ENCODE peak calls at places on chromosomes 1 and 21, in four cellular contexts. D, V, F and A are unnamed samples.

GRCh38 chr1:9732123-9732971 is 80.8 kb downstream of the PIK3CD start:
- DNase-seq in D (no peak), F (no peak), V (no peak), A (peak; percentile 59)

GRCh38 chr1:168801032-168801745 is 72.2 kb upstream of the DPT start:
- DNase-seq in F (no peak), D (no peak), V (peak; percentile 26), A (no peak)

GRCh38 chr1:107547363-107548155 is 406.7 kb downstream of the NTNG1 start:
- DNase-seq in F (no peak), D (no peak), V (no peak), A (no peak)

GRCh38 chr1:91555821-91556531 is 55.3 kb downstream of the CDC7 start:
- DNase-seq in D (no peak), F (no peak), V (no peak), A (no peak)

GRCh38 chr1:202571719-202572339 is 138.4 kb downstream of the SYT2 start:
- DNase-seq in F (no peak), V (peak; percentile 66), D (no peak), A (no peak)

GRCh38 chr1:167937709-167938010 is 788 bp upstream of the MPC2 start:
- DNase-seq in V (no peak), F (no peak), D (no peak), A (no peak)

GRCh38 chr21:33841561-33841960 is 74.0 kb downstream of the ATP5PO start:
- DNase-seq in D (no peak), F (no peak), V (no peak), A (no peak)

GRCh38 chr1:151713874-151714273 is 2.7 kb downstream of the CELF3 start:
- DNase-seq in V (no peak), F (no peak), D (no peak), A (no peak)

GRCh38 chr1:157878059-157878458 is 36.5 kb upstream of the CD5L start:
- DNase-seq in F (no peak), D (no peak), V (peak; percentile 63), A (no peak)

GRCh38 chr21:20998886-20999285 is 677 bp downstream of the NCAM2 start:
- DNase-seq in F (no peak), V (no peak), D (no peak), A (no peak)

GRCh38 chr1:22827666-22828065 is 117.0 kb downstream of the EPHB2 start:
- DNase-seq in F (no peak), V (no peak), D (no peak), A (peak; percentile 24)

GRCh38 chr1:81702903-81703302 is 97.8 kb upstream of the ADGRL2 start:
- DNase-seq in D (no peak), V (no peak), F (no peak), A (no peak)

GRCh38 chr1:207826557-207827487 is 75.0 kb downstream of the CD46 start:
- DNase-seq in F (peak; percentile 50), D (no peak), V (no peak), A (peak; percentile 83)

GRCh38 chr1:40593449-40594186 is 62.2 kb downstream of the ZNF684 start:
- DNase-seq in V (no peak), D (no peak), F (no peak), A (no peak)

GRCh38 chr21:30216041-30216723 is at the start of gene CLDN8:
- DNase-seq in V (no peak), F (no peak), D (no peak), A (peak; percentile 42)

GRCh38 chr1:199298825-199299224 is 660.0 kb downstream of the PTPRC start:
- DNase-seq in D (no peak), F (no peak), V (no peak), A (no peak)

GRCh38 chr21:32406405-32406804 is 6.1 kb upstream of the EVA1C start:
- DNase-seq in F (no peak), V (no peak), D (no peak), A (no peak)

GRCh38 chr1:236535656-236536293 is 12.0 kb downstream of the LGALS8 start:
- DNase-seq in F (no peak), V (no peak), D (no peak), A (no peak)

GRCh38 chr1:47870946-47871750 is 126.0 kb downstream of the TRABD2B start:
- DNase-seq in D (no peak), F (no peak), V (no peak), A (no peak)

GRCh38 chr1:46595127-46595526 is 8.9 kb downstream of the MKNK1 start:
- DNase-seq in D (peak; percentile 76), V (no peak), F (no peak), A (no peak)

GRCh38 chr1:77900687-77901293 is 12.4 kb downstream of the NEXN start:
- DNase-seq in F (no peak), D (no peak), V (peak; percentile 63), A (no peak)

GRCh38 chr1:193448682-193449461 is 262.5 kb upstream of the B3GALT2 start:
- DNase-seq in D (no peak), V (no peak), F (no peak), A (no peak)

GRCh38 chr1:100308777-100309176 is 42.8 kb downstream of the RTCA start:
- DNase-seq in V (no peak), D (no peak), F (no peak), A (no peak)

GRCh38 chr1:230681599-230681998 is 32.3 kb downstream of the AGT start:
- DNase-seq in D (no peak), V (no peak), F (no peak), A (no peak)

GRCh38 chr1:151832318-151832984 is 849 bp upstream of the RORC start:
- DNase-seq in V (no peak), F (peak; percentile 33), D (no peak), A (peak; percentile 95)

GRCh38 chr21:17491716-17492414 is 21.0 kb upstream of the CXADR start:
- DNase-seq in V (no peak), D (no peak), F (peak; percentile 67), A (no peak)

GRCh38 chr21:40014394-40014793 is 147.2 kb downstream of the PCP4 start:
- DNase-seq in F (no peak), D (no peak), V (no peak), A (no peak)

GRCh38 chr21:38944903-38945302 is 139.2 kb downstream of the ETS2 start:
- DNase-seq in V (peak; percentile 51), F (no peak), D (no peak), A (no peak)

GRCh38 chr1:164706596-164706995 is 147.6 kb downstream of the PBX1 start:
- DNase-seq in V (peak; percentile 21), D (no peak), F (no peak), A (no peak)

GRCh38 chr1:29323636-29324035 is 87.3 kb downstream of the PTPRU start:
- DNase-seq in V (no peak), D (no peak), F (no peak), A (no peak)

GRCh38 chr1:41241748-41242644 is at the start of gene SCMH1:
- DNase-seq in D (peak; percentile 21), V (peak; percentile 91), F (peak; percentile 40), A (peak; percentile 83)

GRCh38 chr1:159000627-159001026 is 9.1 kb upstream of the IFI16 start:
- DNase-seq in D (peak; percentile 87), V (peak; percentile 48), F (peak; percentile 95), A (peak; percentile 92)

GRCh38 chr1:28517649-28517999 is 11.8 kb downstream of the RCC1 start:
- DNase-seq in F (no peak), V (peak; percentile 29), D (no peak), A (no peak)

GRCh38 chr1:201436461-201436860 is 14.9 kb upstream of the TNNI1 start:
- DNase-seq in F (no peak), V (peak; percentile 55), D (no peak), A (no peak)

GRCh38 chr1:93631626-93632365 is 49.8 kb downstream of the BCAR3 start:
- DNase-seq in V (no peak), F (no peak), D (no peak), A (no peak)

GRCh38 chr21:46054447-46054846 is 43.5 kb upstream of the COL6A2 start:
- DNase-seq in F (peak; percentile 62), D (no peak), V (peak; percentile 57), A (peak; percentile 72)
- H3K9me3 ChIP-seq in F (no peaks in the 10 kb centered on the region), D (no peaks in the 10 kb centered on the region), V (no peaks in the 10 kb centered on the region), A (no peaks in the 10 kb centered on the region)

GRCh38 chr1:2248127-2248826 is 20.2 kb downstream of the SKI start:
- DNase-seq in D (no peak), F (no peak), V (peak; percentile 94), A (peak; percentile 71)
- H3K4me1 ChIP-seq in D (peaks cover 67% of the 10 kb centered on the region), F (peaks cover 24% of the 10 kb centered on the region), V (peaks cover 51% of the 10 kb centered on the region), A (peaks cover 51% of the 10 kb centered on the region)

GRCh38 chr1:214085325-214085724 is 97.6 kb downstream of the PROX1 start:
- DNase-seq in F (no peak), D (no peak), V (no peak), A (no peak)

GRCh38 chr1:214086945-214087344 is 99.2 kb downstream of the PROX1 start:
- DNase-seq in D (no peak), F (no peak), V (no peak), A (no peak)
- TF ChIP-seq CTCF in D (no peak), F (no peak), V (peak; percentile 21), A (no peak)

DNA sequence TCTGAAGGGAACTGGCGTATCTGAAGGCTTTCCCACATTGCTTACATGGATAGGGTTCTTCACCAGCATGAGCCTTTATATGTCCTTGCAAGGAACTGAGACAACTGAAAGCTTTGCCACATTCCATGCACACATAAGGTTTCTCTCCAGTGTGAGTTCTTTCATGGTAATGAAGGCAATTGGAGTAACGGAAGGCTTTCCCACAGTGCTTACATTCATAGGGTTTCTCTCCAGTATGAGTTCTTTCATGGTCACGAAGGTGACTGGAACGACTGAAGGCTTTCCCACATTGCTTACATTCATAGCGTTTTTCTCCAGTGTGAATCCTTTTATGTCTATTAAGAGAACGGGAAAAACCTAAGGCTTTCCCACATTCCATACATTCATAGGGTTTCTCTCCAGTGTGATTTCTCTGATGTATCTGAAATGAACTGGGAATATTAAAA is 15.0 kb downstream of the ZNF124 start:
- DNase-seq in F (no peak), V (no peak), D (no peak), A (no peak)
- H3K9me3 ChIP-seq in F (no peaks in the 10 kb centered on the region), V (peaks cover 61% of the 10 kb centered on the region), D (no peaks in the 10 kb centered on the region), A (peaks cover 27% of the 10 kb centered on the region)

DNA sequence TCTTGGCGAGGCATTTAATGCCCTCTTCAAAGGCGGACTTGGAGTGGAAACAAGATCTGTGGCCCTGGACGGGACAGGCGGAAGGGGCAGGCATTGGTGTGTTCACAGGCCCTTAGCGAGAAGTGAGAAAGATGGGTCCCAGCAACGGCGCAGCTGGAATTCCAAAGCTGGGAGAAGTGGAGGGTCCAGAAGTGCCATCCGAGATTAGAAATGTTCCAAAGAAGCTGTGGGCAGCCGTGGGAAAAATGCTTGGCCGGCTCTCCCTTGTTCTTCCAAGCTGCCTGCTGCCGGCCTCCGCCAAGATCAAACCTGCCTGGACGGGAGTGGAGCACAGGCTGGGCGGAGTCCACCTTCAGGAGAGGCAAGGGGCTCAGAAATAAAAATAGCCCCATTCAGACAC is 69.4 kb upstream of the ACTRT2 start:
- DNase-seq in V (no peak), F (no peak), D (no peak), A (no peak)
- H3K4me1 ChIP-seq in V (no peaks in the 10 kb centered on the region), F (no peaks in the 10 kb centered on the region), D (no peaks in the 10 kb centered on the region), A (no peaks in the 10 kb centered on the region)

GRCh38 chr1:152917794-152918193 is 9.4 kb downstream of the IVL start:
- DNase-seq in D (no peak), V (no peak), F (no peak), A (no peak)
- TF ChIP-seq CTCF in D (no peak), V (no peak), F (no peak), A (peak; percentile 32)